ENCODE peak calls at places on chromosomes 2 and 18, in nine cellular contexts. Y, O, T, E, X, A, W, B and D are unnamed samples.

GRCh38 chr2:160522951-160523700 is 29.5 kb upstream of the RBMS1 start:
- DNase-seq in Y (no peak), O (no peak), T (no peak), E (no peak), X (no peak), A (no peak), W (no peak), B (no peak), D (no peak)

GRCh38 chr2:118216224-118216623 is 128.0 kb downstream of the INSIG2 start:
- DNase-seq in Y (no peak), O (no peak), T (no peak), E (no peak), X (no peak), A (no peak), W (no peak), B (no peak), D (no peak)

GRCh38 chr2:42969231-42970150 is 177.1 kb upstream of the HAAO start:
- DNase-seq in Y (no peak), O (no peak), T (no peak), E (no peak), X (no peak), A (no peak), W (no peak), B (no peak), D (no peak)

GRCh38 chr18:11993264-11993916 is 12.1 kb downstream of the IMPA2 start:
- DNase-seq in Y (no peak), O (no peak), T (no peak), E (no peak), X (no peak), A (no peak), W (no peak), B (no peak), D (no peak)

GRCh38 chr18:52348209-52348608 is 8.2 kb downstream of the DCC start:
- DNase-seq in Y (no peak), O (no peak), T (peak; percentile 41), E (no peak), X (peak; percentile 26), A (no peak), W (peak; percentile 28), B (no peak), D (peak; percentile 83)

GRCh38 chr2:1742680-1743395 is 1.5 kb downstream of the PXDN start:
- DNase-seq in Y (peak; percentile 67), O (no peak), T (no peak), E (peak; percentile 89), X (no peak), A (no peak), W (no peak), B (no peak), D (peak; percentile 87)

GRCh38 chr2:122980672-122981071 is 1044.4 kb upstream of the CNTNAP5 start:
- DNase-seq in Y (no peak), O (no peak), T (no peak), E (no peak), X (peak; percentile 92), A (no peak), W (no peak), B (no peak), D (no peak)

GRCh38 chr2:8515864-8516533 is 165.9 kb upstream of the ID2 start:
- DNase-seq in Y (no peak), O (no peak), T (no peak), E (no peak), X (peak; percentile 41), A (no peak), W (no peak), B (peak; percentile 76), D (no peak)

GRCh38 chr18:77811510-77811909 is 561.9 kb downstream of the GALR1 start:
- DNase-seq in Y (no peak), O (no peak), T (no peak), E (no peak), X (no peak), A (peak; percentile 2), W (no peak), B (no peak), D (no peak)

GRCh38 chr2:174901075-174901474 is 104.1 kb downstream of the CHN1 start:
- DNase-seq in Y (no peak), O (no peak), T (no peak), E (no peak), X (no peak), A (no peak), W (no peak), B (no peak), D (no peak)

GRCh38 chr2:38947241-38948239 is 57.9 kb downstream of the ARHGEF33 start:
- DNase-seq in Y (peak; percentile 95), O (peak; percentile 82), T (peak; percentile 40), E (peak; percentile 84), X (peak; percentile 83), A (peak; percentile 78), W (peak; percentile 89), B (peak; percentile 16), D (peak; percentile 93)

GRCh38 chr2:241860184-241861078 is 1.7 kb upstream of the PDCD1 start:
- DNase-seq in Y (no peak), O (no peak), T (no peak), E (peak; percentile 48), X (no peak), A (no peak), W (no peak), B (no peak), D (no peak)

GRCh38 chr2:33835926-33836325 is 236.8 kb upstream of the FAM98A start:
- DNase-seq in Y (no peak), O (no peak), T (no peak), E (no peak), X (no peak), A (no peak), W (no peak), B (no peak), D (no peak)

DNA sequence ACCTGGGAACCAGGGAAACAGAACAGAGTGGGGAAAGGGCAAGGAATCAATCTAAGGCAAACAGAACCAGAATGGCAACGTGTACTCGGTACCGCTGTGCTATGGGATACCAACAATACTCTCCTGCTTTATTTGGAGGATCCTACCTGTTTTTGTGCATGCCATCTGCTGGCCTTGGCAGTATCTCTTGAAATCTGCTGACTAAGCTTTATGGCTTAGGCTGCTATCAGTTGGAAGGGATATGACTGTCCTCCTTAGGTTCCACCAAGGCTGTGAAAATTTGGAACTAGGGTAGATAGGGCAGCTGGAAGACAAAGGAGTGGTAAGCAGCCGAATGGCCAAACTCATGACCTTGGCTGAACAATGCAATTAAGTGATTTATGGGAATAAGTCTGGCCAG is 71.3 kb upstream of the LYPD6 start:
- DNase-seq in Y (no peak), O (no peak), T (no peak), E (no peak), X (no peak), A (no peak), W (no peak), B (no peak), D (no peak)
- TF ChIP-seq REST in Y (no peak), O (no peak), T (no peak), E (no peak), X (no peak), A (no peak), W (no peak), B (no peak), D (no peak)

DNA sequence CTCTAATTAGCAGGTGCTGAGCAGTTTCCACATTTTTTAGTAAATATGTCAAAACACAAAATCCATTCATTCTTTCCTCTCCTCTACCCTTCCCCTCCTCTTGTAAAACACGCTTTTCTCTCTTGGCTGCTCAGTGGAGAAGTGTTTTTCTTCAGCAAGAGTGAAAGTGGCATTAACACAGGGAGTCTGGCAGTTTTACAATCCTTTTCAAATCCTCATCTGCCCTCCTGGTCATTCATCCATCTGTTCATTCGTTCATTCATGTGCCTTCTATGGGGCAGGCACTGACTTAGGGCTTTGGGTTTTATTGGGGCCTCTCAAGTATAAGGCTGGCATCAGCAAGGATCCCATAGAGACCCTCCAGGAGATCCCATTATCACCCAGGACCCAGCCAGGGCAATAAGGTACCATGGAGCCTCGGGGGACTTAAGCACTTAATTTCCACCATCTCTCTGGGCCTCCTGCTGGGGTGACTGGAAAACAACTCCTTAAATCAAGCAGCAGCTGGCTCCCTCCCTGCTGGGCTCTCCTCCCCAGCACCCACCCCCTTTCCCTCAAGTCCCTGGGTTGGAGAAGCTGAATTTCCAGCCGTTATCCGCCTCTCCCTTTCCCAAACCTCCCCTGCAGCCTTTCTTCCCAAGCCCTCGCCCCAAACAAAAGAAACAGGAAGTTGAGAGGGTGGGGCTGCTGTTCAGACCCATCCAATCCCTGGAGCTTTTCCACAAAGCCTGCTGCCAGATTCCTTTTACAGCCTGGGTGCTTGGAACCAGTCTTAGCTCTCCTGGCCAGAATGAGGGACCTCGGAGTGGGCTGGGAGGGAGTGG is 32.6 kb downstream of the MARCHF4 start:
- DNase-seq in Y (no peak), O (no peak), T (no peak), E (peak; percentile 59), X (no peak), A (no peak), W (no peak), B (no peak), D (peak; percentile 96)
- TF ChIP-seq REST in Y (no peak), O (no peak), T (no peak), E (no peak), X (no peak), A (no peak), W (no peak), B (no peak), D (no peak)

DNA sequence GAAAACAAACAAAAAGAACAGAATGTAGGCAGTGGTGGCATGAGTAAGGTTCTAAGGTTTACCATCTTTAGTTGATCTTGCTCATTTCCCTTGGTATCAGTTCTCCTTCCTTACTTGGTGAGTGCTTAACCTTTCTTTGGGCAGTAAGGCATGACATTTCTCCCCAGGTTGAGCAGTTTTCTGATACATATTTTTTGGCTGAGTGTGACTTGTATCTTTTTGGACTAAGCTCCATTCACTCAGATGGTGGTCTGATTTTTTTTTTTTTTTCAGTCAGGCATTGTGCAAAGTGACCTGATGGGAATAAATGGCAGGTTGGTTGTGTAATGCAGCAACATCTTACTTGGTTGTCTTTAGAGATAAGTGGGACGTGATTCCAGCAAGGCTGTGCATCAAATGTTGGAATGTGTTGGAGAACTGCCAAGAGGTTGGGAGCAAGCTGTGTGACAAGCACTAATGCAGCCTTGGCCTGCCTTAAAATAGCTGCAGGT is 15.1 kb downstream of the SPTBN1 start:
- DNase-seq in Y (peak; percentile 38), O (no peak), T (no peak), E (no peak), X (no peak), A (no peak), W (peak; percentile 90), B (peak; percentile 55), D (no peak)
- TF ChIP-seq REST in Y (no peak), O (no peak), T (no peak), E (no peak), X (no peak), A (no peak), W (no peak), B (no peak), D (no peak)

DNA sequence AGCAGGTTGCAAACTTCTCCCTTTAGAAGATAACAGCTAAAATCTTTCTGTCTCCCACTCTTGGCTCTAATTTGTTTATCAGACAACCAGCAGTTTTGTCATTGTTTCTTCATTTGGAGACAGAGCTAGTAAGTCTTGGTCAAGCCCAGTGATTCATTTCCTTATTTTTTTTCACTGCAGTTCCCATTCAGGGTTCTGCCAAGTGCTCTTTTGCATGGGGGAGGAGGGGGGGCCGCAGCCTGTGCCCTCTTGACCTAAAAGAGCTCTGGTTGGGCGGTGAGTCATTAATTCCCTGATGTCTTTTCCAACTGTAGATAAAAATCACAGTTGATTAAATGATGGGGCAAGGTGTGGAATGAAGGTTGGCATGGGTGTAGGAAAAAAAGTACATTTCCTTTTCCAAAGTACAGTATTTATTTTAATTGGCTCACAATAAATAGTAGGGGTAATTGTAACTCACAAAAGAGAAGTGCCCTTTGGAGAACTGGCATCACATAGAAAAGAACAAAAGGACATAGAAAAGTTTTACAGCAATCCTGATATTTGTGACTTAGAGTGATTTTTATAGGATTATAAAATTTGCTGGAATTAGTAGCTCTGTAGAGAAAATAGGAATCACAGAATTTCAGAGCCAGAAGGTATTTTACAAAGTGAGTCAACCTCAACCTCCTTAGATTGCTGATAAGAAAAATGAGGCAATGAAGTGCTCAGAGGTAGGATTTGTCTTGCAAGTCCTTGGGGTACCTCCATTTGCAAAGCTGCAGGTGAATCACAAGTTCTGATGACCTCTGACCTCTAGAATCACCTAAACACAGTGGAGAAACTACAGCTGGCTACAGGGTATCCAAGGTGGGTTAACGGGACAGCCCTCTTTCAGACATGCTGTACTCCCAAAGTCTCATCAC is 133.5 kb downstream of the SOCS6 start:
- DNase-seq in Y (peak; percentile 67), O (peak; percentile 94), T (no peak), E (no peak), X (peak; percentile 67), A (peak; percentile 85), W (peak; percentile 35), B (no peak), D (no peak)
- TF ChIP-seq REST in Y (no peak), O (no peak), T (no peak), E (peak; percentile 73), X (no peak), A (peak; percentile 13), W (no peak), B (no peak), D (no peak)